ENCODE peak calls at places on chromosomes 5 and 9, in seven cellular contexts. One of them, this sample, is unnamed.

GRCh38 chr9:33161589-33162132 is 5.5 kb downstream of the B4GALT1 start:
- DNase-seq in pancreas: no peak
- DNase-seq in upper lobe of right lung: no peak
- DNase-seq in ovary: no peak
- DNase-seq in GM12878: no peak
- DNase-seq in neural progenitor cell: no peak
- DNase-seq in left lung: no peak
- DNase-seq in this sample: no peak

GRCh38 chr5:35859101-35859661 is 2.5 kb downstream of the IL7R start:
- DNase-seq in pancreas: no peak
- DNase-seq in upper lobe of right lung: no peak
- DNase-seq in ovary: no peak
- DNase-seq in GM12878: no peak
- DNase-seq in neural progenitor cell: peak
- DNase-seq in left lung: no peak
- DNase-seq in this sample: no peak

GRCh38 chr9:79279356-79279755 is 292.4 kb upstream of the TLE4 start:
- DNase-seq in pancreas: no peak
- DNase-seq in upper lobe of right lung: no peak
- DNase-seq in ovary: no peak
- DNase-seq in GM12878: no peak
- DNase-seq in neural progenitor cell: no peak
- DNase-seq in left lung: no peak
- DNase-seq in this sample: no peak

GRCh38 chr5:178416206-178416882 is 173.8 kb downstream of the COL23A1 start:
- DNase-seq in pancreas: peak
- DNase-seq in upper lobe of right lung: no peak
- DNase-seq in ovary: no peak
- DNase-seq in GM12878: no peak
- DNase-seq in neural progenitor cell: no peak
- DNase-seq in left lung: no peak
- DNase-seq in this sample: no peak

GRCh38 chr5:159061186-159061796 is 38.4 kb downstream of the EBF1 start:
- DNase-seq in pancreas: no peak
- DNase-seq in upper lobe of right lung: no peak
- DNase-seq in ovary: peak
- DNase-seq in GM12878: no peak
- DNase-seq in neural progenitor cell: peak
- DNase-seq in left lung: no peak
- DNase-seq in this sample: no peak

GRCh38 chr5:180370861-180371641 is 17.9 kb upstream of the GFPT2 start:
- DNase-seq in pancreas: no peak
- DNase-seq in upper lobe of right lung: no peak
- DNase-seq in ovary: no peak
- DNase-seq in GM12878: no peak
- DNase-seq in neural progenitor cell: no peak
- DNase-seq in left lung: no peak
- DNase-seq in this sample: no peak

GRCh38 chr5:40166757-40167156 is 513.0 kb upstream of the PTGER4 start:
- DNase-seq in pancreas: no peak
- DNase-seq in upper lobe of right lung: no peak
- DNase-seq in ovary: no peak
- DNase-seq in GM12878: no peak
- DNase-seq in neural progenitor cell: no peak
- DNase-seq in left lung: no peak
- DNase-seq in this sample: no peak

GRCh38 chr5:159698322-159698721 is 218.0 kb upstream of the ADRA1B start:
- DNase-seq in pancreas: no peak
- DNase-seq in upper lobe of right lung: no peak
- DNase-seq in ovary: no peak
- DNase-seq in GM12878: no peak
- DNase-seq in neural progenitor cell: no peak
- DNase-seq in left lung: no peak
- DNase-seq in this sample: no peak

GRCh38 chr9:12166511-12166910 is 526.7 kb upstream of the TYRP1 start:
- DNase-seq in pancreas: no peak
- DNase-seq in upper lobe of right lung: no peak
- DNase-seq in ovary: no peak
- DNase-seq in GM12878: no peak
- DNase-seq in neural progenitor cell: no peak
- DNase-seq in left lung: no peak
- DNase-seq in this sample: no peak

GRCh38 chr5:179255527-179256228 is 89.6 kb downstream of the ADAMTS2 start:
- DNase-seq in pancreas: peak
- DNase-seq in upper lobe of right lung: peak
- DNase-seq in ovary: no peak
- DNase-seq in GM12878: no peak
- DNase-seq in neural progenitor cell: no peak
- DNase-seq in left lung: peak
- DNase-seq in this sample: no peak

GRCh38 chr9:131869312-131869711 is 129.4 kb upstream of the RAPGEF1 start:
- DNase-seq in pancreas: peak
- DNase-seq in upper lobe of right lung: no peak
- DNase-seq in ovary: no peak
- DNase-seq in GM12878: no peak
- DNase-seq in neural progenitor cell: peak
- DNase-seq in left lung: no peak
- DNase-seq in this sample: no peak

DNA sequence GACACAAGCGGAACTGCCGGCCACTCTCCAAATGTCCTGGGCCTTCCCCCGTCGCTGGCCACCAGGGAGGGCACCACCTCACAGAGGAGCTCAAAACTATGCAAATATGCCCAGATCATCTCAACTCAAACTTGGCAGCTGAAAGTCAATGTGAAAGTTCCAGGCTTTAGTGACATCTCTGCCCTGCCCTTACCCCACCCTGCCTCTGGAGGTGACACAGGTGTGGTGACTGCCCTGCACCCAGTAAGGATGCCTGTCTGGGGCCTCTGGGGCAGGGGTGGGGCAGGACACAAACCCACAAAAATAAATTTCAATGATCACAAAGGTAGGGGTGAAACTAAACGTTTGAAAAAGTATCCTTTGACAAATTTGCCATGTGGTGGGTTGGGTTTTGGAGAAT is 213.4 kb downstream of the HSPA4 start:
- DNase-seq in pancreas: no peak
- DNase-seq in upper lobe of right lung: no peak
- DNase-seq in ovary: no peak
- DNase-seq in GM12878: no peak
- DNase-seq in neural progenitor cell: no peak
- DNase-seq in left lung: no peak
- DNase-seq in this sample: no peak
- TF ChIP-seq CTCF in pancreas: no peak
- TF ChIP-seq CTCF in upper lobe of right lung: no peak
- TF ChIP-seq CTCF in ovary: no peak
- TF ChIP-seq CTCF in GM12878: no peak
- TF ChIP-seq CTCF in neural progenitor cell: no peak
- TF ChIP-seq CTCF in left lung: no peak
- TF ChIP-seq CTCF in this sample: no peak

DNA sequence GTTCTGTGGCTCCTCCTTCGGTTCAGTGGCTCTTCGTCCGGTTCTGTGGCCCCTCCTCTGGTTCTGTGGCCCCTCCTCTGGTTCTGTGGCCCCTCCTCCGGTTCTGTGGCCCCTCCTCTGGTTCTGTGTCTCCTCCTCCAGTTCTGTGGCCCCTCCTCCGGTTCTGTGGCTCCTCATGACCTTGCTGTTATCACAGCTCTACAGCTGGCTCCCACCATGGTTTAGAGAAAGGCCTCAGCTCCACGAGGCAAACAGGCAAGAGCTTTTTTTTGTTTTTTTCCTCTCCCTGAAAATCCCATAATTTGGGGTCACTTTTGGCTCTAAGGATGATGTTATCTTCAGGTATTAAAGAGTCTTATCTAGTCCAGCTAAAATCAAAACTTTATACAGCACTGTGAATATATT is 31.8 kb downstream of the C5orf15 start:
- DNase-seq in pancreas: no peak
- DNase-seq in upper lobe of right lung: no peak
- DNase-seq in ovary: no peak
- DNase-seq in GM12878: no peak
- DNase-seq in neural progenitor cell: no peak
- DNase-seq in left lung: no peak
- DNase-seq in this sample: no peak
- H3K27ac ChIP-seq in pancreas: no peak
- H3K27ac ChIP-seq in upper lobe of right lung: no peak
- H3K27ac ChIP-seq in ovary: no peak
- H3K27ac ChIP-seq in GM12878: no peak
- H3K27ac ChIP-seq in neural progenitor cell: no peak
- H3K27ac ChIP-seq in left lung: no peak
- H3K27ac ChIP-seq in this sample: no peak

DNA sequence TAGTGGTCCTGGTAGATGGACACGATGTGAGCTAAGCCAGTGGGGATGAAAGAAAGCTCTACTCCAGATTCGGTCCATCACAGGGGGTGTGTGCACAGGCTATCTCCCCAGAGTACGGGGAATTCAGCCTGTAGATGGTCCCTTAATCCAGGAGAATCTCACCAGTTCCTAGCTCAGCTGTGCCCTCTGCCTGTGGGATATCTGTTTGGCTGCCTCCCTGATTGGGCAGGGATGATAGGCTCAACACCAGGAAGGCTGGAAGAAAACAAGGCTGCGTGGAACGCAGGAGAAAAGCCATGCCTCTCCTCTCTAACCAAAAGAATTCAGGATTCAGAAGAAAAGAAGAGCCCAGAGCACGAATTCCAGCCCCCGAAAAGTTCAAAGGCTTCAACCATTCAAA is 40.9 kb downstream of the VLDLR start:
- DNase-seq in pancreas: no peak
- DNase-seq in upper lobe of right lung: no peak
- DNase-seq in ovary: no peak
- DNase-seq in GM12878: no peak
- DNase-seq in neural progenitor cell: peak
- DNase-seq in left lung: no peak
- DNase-seq in this sample: no peak
- TF ChIP-seq CTCF in pancreas: no peak
- TF ChIP-seq CTCF in upper lobe of right lung: no peak
- TF ChIP-seq CTCF in ovary: no peak
- TF ChIP-seq CTCF in GM12878: no peak
- TF ChIP-seq CTCF in neural progenitor cell: peak
- TF ChIP-seq CTCF in left lung: no peak
- TF ChIP-seq CTCF in this sample: no peak

GRCh38 chr9:35842020-35842745 is 13.2 kb downstream of the TMEM8B start:
- DNase-seq in pancreas: no peak
- DNase-seq in upper lobe of right lung: no peak
- DNase-seq in ovary: no peak
- DNase-seq in GM12878: no peak
- DNase-seq in neural progenitor cell: no peak
- DNase-seq in left lung: no peak
- DNase-seq in this sample: no peak

GRCh38 chr9:35845824-35846771 is 17.1 kb downstream of the TMEM8B start:
- DNase-seq in pancreas: no peak
- DNase-seq in upper lobe of right lung: peak
- DNase-seq in ovary: peak
- DNase-seq in GM12878: no peak
- DNase-seq in neural progenitor cell: peak
- DNase-seq in left lung: no peak
- DNase-seq in this sample: no peak

GRCh38 chr9:35847786-35848185 is 18.8 kb downstream of the TMEM8B start:
- DNase-seq in pancreas: no peak
- DNase-seq in upper lobe of right lung: no peak
- DNase-seq in ovary: no peak
- DNase-seq in GM12878: no peak
- DNase-seq in neural progenitor cell: no peak
- DNase-seq in left lung: no peak
- DNase-seq in this sample: no peak

GRCh38 chr9:35842795-35843194 is 13.8 kb downstream of the TMEM8B start:
- DNase-seq in pancreas: no peak
- DNase-seq in upper lobe of right lung: no peak
- DNase-seq in ovary: no peak
- DNase-seq in GM12878: peak
- DNase-seq in neural progenitor cell: no peak
- DNase-seq in left lung: no peak
- DNase-seq in this sample: no peak

GRCh38 chr9:35844628-35845301 is 15.7 kb downstream of the TMEM8B start:
- DNase-seq in pancreas: no peak
- DNase-seq in upper lobe of right lung: no peak
- DNase-seq in ovary: no peak
- DNase-seq in GM12878: peak
- DNase-seq in neural progenitor cell: no peak
- DNase-seq in left lung: peak
- DNase-seq in this sample: peak
- H3K27ac ChIP-seq in pancreas: no peak
- H3K27ac ChIP-seq in upper lobe of right lung: peak
- H3K27ac ChIP-seq in ovary: no peak
- H3K27ac ChIP-seq in GM12878: peak
- H3K27ac ChIP-seq in neural progenitor cell: no peak
- H3K27ac ChIP-seq in left lung: peak
- H3K27ac ChIP-seq in this sample: peak